ENCODE peak calls at places on chromosomes 13 and 19, in ten cellular contexts. One of them, this sample, is unnamed.

GRCh38 chr19:15324791-15325519 is 7.4 kb downstream of the BRD4 start:
- DNase-seq in tibial nerve: no peak
- DNase-seq in heart left ventricle: no peak
- DNase-seq in breast epithelium: no peak
- DNase-seq in Peyer's patch: no peak
- DNase-seq in uterus: no peak
- DNase-seq in lower leg skin: no peak
- DNase-seq in prostate gland: no peak
- DNase-seq in IMR-90: no peak
- DNase-seq in transverse colon: no peak
- DNase-seq in this sample: no peak

GRCh38 chr19:23391239-23391638 is 4.0 kb downstream of the ZNF91 start:
- DNase-seq in tibial nerve: no peak
- DNase-seq in heart left ventricle: no peak
- DNase-seq in breast epithelium: no peak
- DNase-seq in Peyer's patch: no peak
- DNase-seq in uterus: no peak
- DNase-seq in lower leg skin: no peak
- DNase-seq in prostate gland: no peak
- DNase-seq in IMR-90: no peak
- DNase-seq in transverse colon: no peak
- DNase-seq in this sample: no peak

GRCh38 chr19:3363841-3364500 is 2.4 kb upstream of the NFIC start:
- DNase-seq in tibial nerve: no peak
- DNase-seq in heart left ventricle: no peak
- DNase-seq in breast epithelium: no peak
- DNase-seq in Peyer's patch: no peak
- DNase-seq in uterus: no peak
- DNase-seq in lower leg skin: peak; percentile 87
- DNase-seq in prostate gland: no peak
- DNase-seq in IMR-90: no peak
- DNase-seq in transverse colon: no peak
- DNase-seq in this sample: no peak

GRCh38 chr13:112213467-112214245 is 146.7 kb downstream of the SOX1 start:
- DNase-seq in tibial nerve: no peak
- DNase-seq in heart left ventricle: no peak
- DNase-seq in breast epithelium: peak; percentile 68
- DNase-seq in Peyer's patch: peak; percentile 79
- DNase-seq in uterus: no peak
- DNase-seq in lower leg skin: peak; percentile 66
- DNase-seq in prostate gland: no peak
- DNase-seq in IMR-90: no peak
- DNase-seq in transverse colon: peak; percentile 80
- DNase-seq in this sample: no peak

GRCh38 chr13:60009300-60010248 is 154.2 kb downstream of the DIAPH3 start:
- DNase-seq in tibial nerve: no peak
- DNase-seq in heart left ventricle: no peak
- DNase-seq in breast epithelium: no peak
- DNase-seq in Peyer's patch: peak; percentile 90
- DNase-seq in uterus: no peak
- DNase-seq in lower leg skin: peak; percentile 85
- DNase-seq in prostate gland: peak; percentile 52
- DNase-seq in IMR-90: no peak
- DNase-seq in transverse colon: peak; percentile 94
- DNase-seq in this sample: no peak

GRCh38 chr19:16814526-16815100 is 14.6 kb upstream of the SIN3B start:
- DNase-seq in tibial nerve: no peak
- DNase-seq in heart left ventricle: no peak
- DNase-seq in breast epithelium: no peak
- DNase-seq in Peyer's patch: no peak
- DNase-seq in uterus: no peak
- DNase-seq in lower leg skin: no peak
- DNase-seq in prostate gland: no peak
- DNase-seq in IMR-90: peak; percentile 46
- DNase-seq in transverse colon: no peak
- DNase-seq in this sample: no peak

GRCh38 chr19:4304509-4305252 is at the start of gene FSD1:
- DNase-seq in tibial nerve: no peak
- DNase-seq in heart left ventricle: no peak
- DNase-seq in breast epithelium: no peak
- DNase-seq in Peyer's patch: no peak
- DNase-seq in uterus: no peak
- DNase-seq in lower leg skin: no peak
- DNase-seq in prostate gland: no peak
- DNase-seq in IMR-90: peak; percentile 40
- DNase-seq in transverse colon: no peak
- DNase-seq in this sample: no peak

GRCh38 chr13:44160549-44161278 is 212.9 kb upstream of the SERP2 start:
- DNase-seq in tibial nerve: no peak
- DNase-seq in heart left ventricle: no peak
- DNase-seq in breast epithelium: no peak
- DNase-seq in Peyer's patch: no peak
- DNase-seq in uterus: peak; percentile 31
- DNase-seq in lower leg skin: no peak
- DNase-seq in prostate gland: no peak
- DNase-seq in IMR-90: peak; percentile 15
- DNase-seq in transverse colon: no peak
- DNase-seq in this sample: peak; percentile 71

GRCh38 chr19:49442354-49442753 is 1.0 kb upstream of the SLC17A7 start:
- DNase-seq in tibial nerve: peak; percentile 69
- DNase-seq in heart left ventricle: peak; percentile 23
- DNase-seq in breast epithelium: no peak
- DNase-seq in Peyer's patch: no peak
- DNase-seq in uterus: peak; percentile 65
- DNase-seq in lower leg skin: peak; percentile 95
- DNase-seq in prostate gland: no peak
- DNase-seq in IMR-90: no peak
- DNase-seq in transverse colon: peak; percentile 33
- DNase-seq in this sample: peak; percentile 86

GRCh38 chr19:49441210-49441959 is at the start of gene SLC17A7:
- DNase-seq in tibial nerve: peak; percentile 67
- DNase-seq in heart left ventricle: peak; percentile 51
- DNase-seq in breast epithelium: no peak
- DNase-seq in Peyer's patch: no peak
- DNase-seq in uterus: peak; percentile 72
- DNase-seq in lower leg skin: peak; percentile 94
- DNase-seq in prostate gland: no peak
- DNase-seq in IMR-90: no peak
- DNase-seq in transverse colon: peak; percentile 34
- DNase-seq in this sample: peak; percentile 86

GRCh38 chr19:49443366-49444099 is 2.2 kb upstream of the SLC17A7 start:
- DNase-seq in tibial nerve: peak; percentile 92
- DNase-seq in heart left ventricle: peak; percentile 95
- DNase-seq in breast epithelium: peak; percentile 93
- DNase-seq in Peyer's patch: peak; percentile 96
- DNase-seq in uterus: peak; percentile 96
- DNase-seq in lower leg skin: peak; percentile 99
- DNase-seq in prostate gland: peak; percentile 94
- DNase-seq in IMR-90: peak; percentile 92
- DNase-seq in transverse colon: peak; percentile 95
- DNase-seq in this sample: peak; percentile 98

GRCh38 chr19:49441960-49442350 is 628 bp upstream of the SLC17A7 start:
- DNase-seq in tibial nerve: no peak
- DNase-seq in heart left ventricle: no peak
- DNase-seq in breast epithelium: no peak
- DNase-seq in Peyer's patch: no peak
- DNase-seq in uterus: no peak
- DNase-seq in lower leg skin: no peak
- DNase-seq in prostate gland: no peak
- DNase-seq in IMR-90: no peak
- DNase-seq in transverse colon: no peak
- DNase-seq in this sample: no peak

DNA sequence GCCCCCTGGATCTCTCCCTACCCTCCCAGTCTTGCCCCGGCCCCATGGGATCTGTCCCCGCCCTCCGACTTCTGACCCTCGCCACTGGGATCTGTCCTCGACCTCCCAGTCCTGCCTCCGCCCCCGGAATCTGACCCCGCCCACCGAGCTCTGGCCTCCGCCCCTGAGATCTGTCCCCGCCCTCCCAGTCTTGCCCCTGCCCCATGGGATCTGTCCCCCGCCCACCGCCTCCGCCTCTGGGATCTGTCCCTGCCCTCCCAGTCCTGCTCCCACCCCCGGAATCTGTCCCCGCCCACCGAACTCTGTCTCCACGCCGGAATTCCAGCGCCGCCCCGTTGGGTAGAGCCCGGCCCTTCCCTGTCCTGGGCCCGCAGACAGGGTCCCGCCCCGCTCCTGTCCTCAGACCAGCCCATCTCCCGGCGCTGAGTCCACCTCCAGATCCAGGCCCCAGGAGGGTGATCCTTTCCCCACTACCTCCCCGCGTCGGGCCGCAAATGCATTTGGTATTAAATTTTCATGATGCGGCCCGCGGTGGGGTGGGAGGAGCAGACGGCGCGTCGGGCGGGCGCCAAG is 1.6 kb upstream of the SLC17A7 start:
- DNase-seq in tibial nerve: peak; percentile 97
- DNase-seq in heart left ventricle: peak; percentile 95
- DNase-seq in breast epithelium: peak; percentile 94
- DNase-seq in Peyer's patch: peak; percentile 98
- DNase-seq in uterus: peak; percentile 95
- DNase-seq in lower leg skin: peak; percentile 99
- DNase-seq in prostate gland: peak; percentile 75
- DNase-seq in IMR-90: peak; percentile 73
- DNase-seq in transverse colon: peak; percentile 96
- DNase-seq in this sample: peak; percentile 97
- TF ChIP-seq POLR2A in tibial nerve: no peak
- TF ChIP-seq POLR2A in heart left ventricle: peak; percentile 21
- TF ChIP-seq POLR2A in breast epithelium: no peak
- TF ChIP-seq POLR2A in Peyer's patch: peak; percentile 32
- TF ChIP-seq POLR2A in uterus: no peak
- TF ChIP-seq POLR2A in lower leg skin: no peak
- TF ChIP-seq POLR2A in prostate gland: no peak
- TF ChIP-seq POLR2A in IMR-90: no peak
- TF ChIP-seq POLR2A in transverse colon: peak; percentile 35
- TF ChIP-seq POLR2A in this sample: no peak

GRCh38 chr19:1385816-1386215 is 2.1 kb downstream of the NDUFS7 start:
- DNase-seq in tibial nerve: no peak
- DNase-seq in heart left ventricle: no peak
- DNase-seq in breast epithelium: no peak
- DNase-seq in Peyer's patch: no peak
- DNase-seq in uterus: no peak
- DNase-seq in lower leg skin: no peak
- DNase-seq in prostate gland: no peak
- DNase-seq in IMR-90: no peak
- DNase-seq in transverse colon: no peak
- DNase-seq in this sample: no peak

GRCh38 chr19:1384478-1385110 is 887 bp downstream of the NDUFS7 start:
- DNase-seq in tibial nerve: no peak
- DNase-seq in heart left ventricle: no peak
- DNase-seq in breast epithelium: no peak
- DNase-seq in Peyer's patch: no peak
- DNase-seq in uterus: no peak
- DNase-seq in lower leg skin: no peak
- DNase-seq in prostate gland: no peak
- DNase-seq in IMR-90: no peak
- DNase-seq in transverse colon: no peak
- DNase-seq in this sample: no peak

GRCh38 chr19:1383311-1384084 is at the start of gene NDUFS7:
- DNase-seq in tibial nerve: peak; percentile 82
- DNase-seq in heart left ventricle: peak; percentile 92
- DNase-seq in breast epithelium: peak; percentile 91
- DNase-seq in Peyer's patch: peak; percentile 97
- DNase-seq in uterus: peak; percentile 89
- DNase-seq in lower leg skin: peak; percentile 98
- DNase-seq in prostate gland: peak; percentile 89
- DNase-seq in IMR-90: peak; percentile 92
- DNase-seq in transverse colon: peak; percentile 91
- DNase-seq in this sample: peak; percentile 96

GRCh38 chr19:1383014-1383310 is 745 bp upstream of the NDUFS7 start:
- DNase-seq in tibial nerve: no peak
- DNase-seq in heart left ventricle: no peak
- DNase-seq in breast epithelium: no peak
- DNase-seq in Peyer's patch: no peak
- DNase-seq in uterus: no peak
- DNase-seq in lower leg skin: no peak
- DNase-seq in prostate gland: no peak
- DNase-seq in IMR-90: no peak
- DNase-seq in transverse colon: no peak
- DNase-seq in this sample: no peak

GRCh38 chr19:1384085-1384462 is 367 bp downstream of the NDUFS7 start:
- DNase-seq in tibial nerve: no peak
- DNase-seq in heart left ventricle: no peak
- DNase-seq in breast epithelium: no peak
- DNase-seq in Peyer's patch: no peak
- DNase-seq in uterus: no peak
- DNase-seq in lower leg skin: no peak
- DNase-seq in prostate gland: no peak
- DNase-seq in IMR-90: no peak
- DNase-seq in transverse colon: no peak
- DNase-seq in this sample: no peak
- TF ChIP-seq POLR2A in tibial nerve: no peak
- TF ChIP-seq POLR2A in heart left ventricle: no peak
- TF ChIP-seq POLR2A in breast epithelium: no peak
- TF ChIP-seq POLR2A in Peyer's patch: no peak
- TF ChIP-seq POLR2A in uterus: no peak
- TF ChIP-seq POLR2A in lower leg skin: no peak
- TF ChIP-seq POLR2A in prostate gland: no peak
- TF ChIP-seq POLR2A in IMR-90: no peak
- TF ChIP-seq POLR2A in transverse colon: no peak
- TF ChIP-seq POLR2A in this sample: no peak

GRCh38 chr13:45295536-45295935 is 45.4 kb downstream of the TPT1 start:
- DNase-seq in tibial nerve: peak; percentile 33
- DNase-seq in heart left ventricle: peak; percentile 20
- DNase-seq in breast epithelium: no peak
- DNase-seq in Peyer's patch: no peak
- DNase-seq in uterus: no peak
- DNase-seq in lower leg skin: no peak
- DNase-seq in prostate gland: no peak
- DNase-seq in IMR-90: peak; percentile 24
- DNase-seq in transverse colon: no peak
- DNase-seq in this sample: no peak

GRCh38 chr13:45299194-45299593 is 41.8 kb downstream of the TPT1 start:
- DNase-seq in tibial nerve: no peak
- DNase-seq in heart left ventricle: no peak
- DNase-seq in breast epithelium: no peak
- DNase-seq in Peyer's patch: no peak
- DNase-seq in uterus: no peak
- DNase-seq in lower leg skin: peak; percentile 46
- DNase-seq in prostate gland: no peak
- DNase-seq in IMR-90: peak; percentile 45
- DNase-seq in transverse colon: no peak
- DNase-seq in this sample: no peak

GRCh38 chr13:45298206-45298505 is 42.8 kb downstream of the TPT1 start:
- DNase-seq in tibial nerve: no peak
- DNase-seq in heart left ventricle: no peak
- DNase-seq in breast epithelium: no peak
- DNase-seq in Peyer's patch: no peak
- DNase-seq in uterus: no peak
- DNase-seq in lower leg skin: peak; percentile 26
- DNase-seq in prostate gland: no peak
- DNase-seq in IMR-90: no peak
- DNase-seq in transverse colon: no peak
- DNase-seq in this sample: no peak

GRCh38 chr13:45297456-45298205 is 43.4 kb downstream of the TPT1 start:
- DNase-seq in tibial nerve: no peak
- DNase-seq in heart left ventricle: no peak
- DNase-seq in breast epithelium: no peak
- DNase-seq in Peyer's patch: no peak
- DNase-seq in uterus: no peak
- DNase-seq in lower leg skin: peak; percentile 53
- DNase-seq in prostate gland: no peak
- DNase-seq in IMR-90: no peak
- DNase-seq in transverse colon: no peak
- DNase-seq in this sample: no peak

GRCh38 chr13:45296259-45296658 is 44.7 kb downstream of the TPT1 start:
- DNase-seq in tibial nerve: no peak
- DNase-seq in heart left ventricle: no peak
- DNase-seq in breast epithelium: no peak
- DNase-seq in Peyer's patch: no peak
- DNase-seq in uterus: no peak
- DNase-seq in lower leg skin: no peak
- DNase-seq in prostate gland: no peak
- DNase-seq in IMR-90: peak; percentile 37
- DNase-seq in transverse colon: no peak
- DNase-seq in this sample: no peak
- TF ChIP-seq POLR2A in tibial nerve: no peak
- TF ChIP-seq POLR2A in heart left ventricle: no peak
- TF ChIP-seq POLR2A in breast epithelium: no peak
- TF ChIP-seq POLR2A in Peyer's patch: no peak
- TF ChIP-seq POLR2A in uterus: no peak
- TF ChIP-seq POLR2A in lower leg skin: no peak
- TF ChIP-seq POLR2A in prostate gland: no peak
- TF ChIP-seq POLR2A in IMR-90: no peak
- TF ChIP-seq POLR2A in transverse colon: no peak
- TF ChIP-seq POLR2A in this sample: no peak

GRCh38 chr19:20307127-20307526 is 140.1 kb downstream of the ZNF486 start:
- DNase-seq in tibial nerve: no peak
- DNase-seq in heart left ventricle: no peak
- DNase-seq in breast epithelium: no peak
- DNase-seq in Peyer's patch: no peak
- DNase-seq in uterus: no peak
- DNase-seq in lower leg skin: no peak
- DNase-seq in prostate gland: no peak
- DNase-seq in IMR-90: no peak
- DNase-seq in transverse colon: no peak
- DNase-seq in this sample: no peak
- TF ChIP-seq POLR2A in tibial nerve: no peak
- TF ChIP-seq POLR2A in heart left ventricle: no peak
- TF ChIP-seq POLR2A in breast epithelium: no peak
- TF ChIP-seq POLR2A in Peyer's patch: no peak
- TF ChIP-seq POLR2A in uterus: no peak
- TF ChIP-seq POLR2A in lower leg skin: no peak
- TF ChIP-seq POLR2A in prostate gland: no peak
- TF ChIP-seq POLR2A in IMR-90: no peak
- TF ChIP-seq POLR2A in transverse colon: no peak
- TF ChIP-seq POLR2A in this sample: no peak